ENCODE peak calls at places on chromosomes 4 and X, in nine cellular contexts. One of them, this sample, is unnamed.

GRCh38 chr4:69524708-69525107 is 29.0 kb upstream of the UGT2B4 start:
- DNase-seq in PC-3: no peak
- DNase-seq in NCI-H446: no peak
- DNase-seq in HS-5: peak
- DNase-seq in M059J: no peak
- DNase-seq in cardiac fibroblast: no peak
- DNase-seq in stimulated activated CD4-positive, alpha-beta T cell treated with anti-CD3 and anti-CD28 coated beads, Interleukin-4, amount 100 ng/mL, for 24 hours: no peak
- DNase-seq in HL-60: no peak
- DNase-seq in activated CD4-positive, alpha-beta T cell treated with anti-CD3 and anti-CD28 coated beads, Interleukin-2, amount 10 ng/mL, durations not matched to agents 7 days and 5 days: no peak
- DNase-seq in this sample: no peak

GRCh38 chr4:2250003-2250763 is 8.3 kb upstream of the HAUS3 start:
- DNase-seq in PC-3: no peak
- DNase-seq in NCI-H446: no peak
- DNase-seq in cardiac fibroblast: no peak
- DNase-seq in M059J: no peak
- DNase-seq in activated CD4-positive, alpha-beta T cell treated with anti-CD3 and anti-CD28 coated beads, Interleukin-2, amount 10 ng/mL, durations not matched to agents 7 days and 5 days: no peak
- DNase-seq in HS-5: no peak
- DNase-seq in HL-60: no peak
- DNase-seq in stimulated activated CD4-positive, alpha-beta T cell treated with anti-CD3 and anti-CD28 coated beads, Interleukin-4, amount 100 ng/mL, for 24 hours: no peak
- DNase-seq in this sample: no peak

GRCh38 chr4:174873931-174874330 is 44.2 kb upstream of the ADAM29 start:
- DNase-seq in M059J: peak
- DNase-seq in activated CD4-positive, alpha-beta T cell treated with anti-CD3 and anti-CD28 coated beads, Interleukin-2, amount 10 ng/mL, durations not matched to agents 7 days and 5 days: no peak
- DNase-seq in cardiac fibroblast: peak
- DNase-seq in PC-3: peak
- DNase-seq in HS-5: no peak
- DNase-seq in HL-60: no peak
- DNase-seq in NCI-H446: no peak
- DNase-seq in stimulated activated CD4-positive, alpha-beta T cell treated with anti-CD3 and anti-CD28 coated beads, Interleukin-4, amount 100 ng/mL, for 24 hours: no peak
- DNase-seq in this sample: no peak

GRCh38 chrX:15336023-15336413 is 695 bp upstream of the PIGA start:
- DNase-seq in HS-5: peak
- DNase-seq in PC-3: peak
- DNase-seq in stimulated activated CD4-positive, alpha-beta T cell treated with anti-CD3 and anti-CD28 coated beads, Interleukin-4, amount 100 ng/mL, for 24 hours: peak
- DNase-seq in HL-60: no peak
- DNase-seq in activated CD4-positive, alpha-beta T cell treated with anti-CD3 and anti-CD28 coated beads, Interleukin-2, amount 10 ng/mL, durations not matched to agents 7 days and 5 days: peak
- DNase-seq in M059J: peak
- DNase-seq in NCI-H446: peak
- DNase-seq in cardiac fibroblast: peak
- DNase-seq in this sample: peak

GRCh38 chrX:115966920-115967319 is 203.6 kb upstream of the AGTR2 start:
- DNase-seq in HL-60: no peak
- DNase-seq in cardiac fibroblast: no peak
- DNase-seq in stimulated activated CD4-positive, alpha-beta T cell treated with anti-CD3 and anti-CD28 coated beads, Interleukin-4, amount 100 ng/mL, for 24 hours: no peak
- DNase-seq in M059J: no peak
- DNase-seq in HS-5: no peak
- DNase-seq in NCI-H446: no peak
- DNase-seq in PC-3: no peak
- DNase-seq in activated CD4-positive, alpha-beta T cell treated with anti-CD3 and anti-CD28 coated beads, Interleukin-2, amount 10 ng/mL, durations not matched to agents 7 days and 5 days: no peak
- DNase-seq in this sample: no peak

GRCh38 chr4:1239141-1239948 is 9.6 kb downstream of the CTBP1 start:
- DNase-seq in HL-60: no peak
- DNase-seq in activated CD4-positive, alpha-beta T cell treated with anti-CD3 and anti-CD28 coated beads, Interleukin-2, amount 10 ng/mL, durations not matched to agents 7 days and 5 days: no peak
- DNase-seq in NCI-H446: no peak
- DNase-seq in HS-5: no peak
- DNase-seq in stimulated activated CD4-positive, alpha-beta T cell treated with anti-CD3 and anti-CD28 coated beads, Interleukin-4, amount 100 ng/mL, for 24 hours: no peak
- DNase-seq in cardiac fibroblast: no peak
- DNase-seq in PC-3: no peak
- DNase-seq in M059J: no peak
- DNase-seq in this sample: no peak

GRCh38 chr4:112951362-112951962 is 98.0 kb upstream of the ANK2 start:
- DNase-seq in M059J: peak
- DNase-seq in stimulated activated CD4-positive, alpha-beta T cell treated with anti-CD3 and anti-CD28 coated beads, Interleukin-4, amount 100 ng/mL, for 24 hours: no peak
- DNase-seq in HS-5: no peak
- DNase-seq in activated CD4-positive, alpha-beta T cell treated with anti-CD3 and anti-CD28 coated beads, Interleukin-2, amount 10 ng/mL, durations not matched to agents 7 days and 5 days: no peak
- DNase-seq in NCI-H446: no peak
- DNase-seq in PC-3: peak
- DNase-seq in HL-60: no peak
- DNase-seq in cardiac fibroblast: peak
- DNase-seq in this sample: no peak

GRCh38 chr4:132001542-132001941 is 1147.6 kb upstream of the PCDH10 start:
- DNase-seq in HL-60: no peak
- DNase-seq in HS-5: peak
- DNase-seq in M059J: peak
- DNase-seq in PC-3: peak
- DNase-seq in cardiac fibroblast: peak
- DNase-seq in activated CD4-positive, alpha-beta T cell treated with anti-CD3 and anti-CD28 coated beads, Interleukin-2, amount 10 ng/mL, durations not matched to agents 7 days and 5 days: no peak
- DNase-seq in stimulated activated CD4-positive, alpha-beta T cell treated with anti-CD3 and anti-CD28 coated beads, Interleukin-4, amount 100 ng/mL, for 24 hours: no peak
- DNase-seq in NCI-H446: no peak
- DNase-seq in this sample: no peak

GRCh38 chr4:1191621-1192020 is 19.2 kb upstream of the SPON2 start:
- DNase-seq in PC-3: no peak
- DNase-seq in activated CD4-positive, alpha-beta T cell treated with anti-CD3 and anti-CD28 coated beads, Interleukin-2, amount 10 ng/mL, durations not matched to agents 7 days and 5 days: no peak
- DNase-seq in cardiac fibroblast: no peak
- DNase-seq in stimulated activated CD4-positive, alpha-beta T cell treated with anti-CD3 and anti-CD28 coated beads, Interleukin-4, amount 100 ng/mL, for 24 hours: no peak
- DNase-seq in HS-5: no peak
- DNase-seq in NCI-H446: no peak
- DNase-seq in HL-60: no peak
- DNase-seq in M059J: no peak
- DNase-seq in this sample: no peak

GRCh38 chr4:141609243-141609642 is 27.1 kb upstream of the IL15 start:
- DNase-seq in M059J: peak
- DNase-seq in HL-60: no peak
- DNase-seq in cardiac fibroblast: no peak
- DNase-seq in NCI-H446: no peak
- DNase-seq in PC-3: peak
- DNase-seq in stimulated activated CD4-positive, alpha-beta T cell treated with anti-CD3 and anti-CD28 coated beads, Interleukin-4, amount 100 ng/mL, for 24 hours: no peak
- DNase-seq in activated CD4-positive, alpha-beta T cell treated with anti-CD3 and anti-CD28 coated beads, Interleukin-2, amount 10 ng/mL, durations not matched to agents 7 days and 5 days: no peak
- DNase-seq in HS-5: no peak
- DNase-seq in this sample: no peak

GRCh38 chrX:85243155-85243554 is 424 bp downstream of the SATL1 start:
- DNase-seq in NCI-H446: peak
- DNase-seq in cardiac fibroblast: no peak
- DNase-seq in stimulated activated CD4-positive, alpha-beta T cell treated with anti-CD3 and anti-CD28 coated beads, Interleukin-4, amount 100 ng/mL, for 24 hours: no peak
- DNase-seq in activated CD4-positive, alpha-beta T cell treated with anti-CD3 and anti-CD28 coated beads, Interleukin-2, amount 10 ng/mL, durations not matched to agents 7 days and 5 days: no peak
- DNase-seq in PC-3: no peak
- DNase-seq in HL-60: no peak
- DNase-seq in M059J: peak
- DNase-seq in HS-5: no peak
- DNase-seq in this sample: no peak

GRCh38 chrX:110145854-110146253 is 142.9 kb downstream of the TMEM164 start:
- DNase-seq in HL-60: peak
- DNase-seq in stimulated activated CD4-positive, alpha-beta T cell treated with anti-CD3 and anti-CD28 coated beads, Interleukin-4, amount 100 ng/mL, for 24 hours: peak
- DNase-seq in cardiac fibroblast: peak
- DNase-seq in HS-5: no peak
- DNase-seq in activated CD4-positive, alpha-beta T cell treated with anti-CD3 and anti-CD28 coated beads, Interleukin-2, amount 10 ng/mL, durations not matched to agents 7 days and 5 days: peak
- DNase-seq in NCI-H446: no peak
- DNase-seq in PC-3: peak
- DNase-seq in M059J: peak
- DNase-seq in this sample: peak

GRCh38 chrX:33725556-33726232 is 406.4 kb downstream of the FAM47A start:
- DNase-seq in HL-60: no peak
- DNase-seq in activated CD4-positive, alpha-beta T cell treated with anti-CD3 and anti-CD28 coated beads, Interleukin-2, amount 10 ng/mL, durations not matched to agents 7 days and 5 days: no peak
- DNase-seq in PC-3: peak
- DNase-seq in M059J: peak
- DNase-seq in cardiac fibroblast: peak
- DNase-seq in HS-5: no peak
- DNase-seq in NCI-H446: no peak
- DNase-seq in stimulated activated CD4-positive, alpha-beta T cell treated with anti-CD3 and anti-CD28 coated beads, Interleukin-4, amount 100 ng/mL, for 24 hours: no peak
- DNase-seq in this sample: peak

GRCh38 chr4:140937866-140938265 is 181.7 kb upstream of the TBC1D9 start:
- DNase-seq in cardiac fibroblast: peak
- DNase-seq in NCI-H446: no peak
- DNase-seq in M059J: peak
- DNase-seq in stimulated activated CD4-positive, alpha-beta T cell treated with anti-CD3 and anti-CD28 coated beads, Interleukin-4, amount 100 ng/mL, for 24 hours: no peak
- DNase-seq in activated CD4-positive, alpha-beta T cell treated with anti-CD3 and anti-CD28 coated beads, Interleukin-2, amount 10 ng/mL, durations not matched to agents 7 days and 5 days: no peak
- DNase-seq in HL-60: no peak
- DNase-seq in HS-5: peak
- DNase-seq in PC-3: peak
- DNase-seq in this sample: no peak

GRCh38 chrX:38087594-38087993 is 81.2 kb downstream of the SYTL5 start:
- DNase-seq in NCI-H446: no peak
- DNase-seq in activated CD4-positive, alpha-beta T cell treated with anti-CD3 and anti-CD28 coated beads, Interleukin-2, amount 10 ng/mL, durations not matched to agents 7 days and 5 days: no peak
- DNase-seq in HS-5: no peak
- DNase-seq in M059J: no peak
- DNase-seq in HL-60: no peak
- DNase-seq in PC-3: peak
- DNase-seq in cardiac fibroblast: no peak
- DNase-seq in stimulated activated CD4-positive, alpha-beta T cell treated with anti-CD3 and anti-CD28 coated beads, Interleukin-4, amount 100 ng/mL, for 24 hours: no peak
- DNase-seq in this sample: no peak

GRCh38 chr4:134388351-134388750 is 186.8 kb upstream of the PABPC4L start:
- DNase-seq in PC-3: no peak
- DNase-seq in HS-5: no peak
- DNase-seq in cardiac fibroblast: no peak
- DNase-seq in M059J: no peak
- DNase-seq in NCI-H446: no peak
- DNase-seq in stimulated activated CD4-positive, alpha-beta T cell treated with anti-CD3 and anti-CD28 coated beads, Interleukin-4, amount 100 ng/mL, for 24 hours: no peak
- DNase-seq in HL-60: no peak
- DNase-seq in activated CD4-positive, alpha-beta T cell treated with anti-CD3 and anti-CD28 coated beads, Interleukin-2, amount 10 ng/mL, durations not matched to agents 7 days and 5 days: no peak
- DNase-seq in this sample: no peak

GRCh38 chr4:107564326-107564725 is 155.7 kb downstream of the PAPSS1 start:
- DNase-seq in PC-3: no peak
- DNase-seq in cardiac fibroblast: peak
- DNase-seq in activated CD4-positive, alpha-beta T cell treated with anti-CD3 and anti-CD28 coated beads, Interleukin-2, amount 10 ng/mL, durations not matched to agents 7 days and 5 days: no peak
- DNase-seq in M059J: peak
- DNase-seq in NCI-H446: no peak
- DNase-seq in stimulated activated CD4-positive, alpha-beta T cell treated with anti-CD3 and anti-CD28 coated beads, Interleukin-4, amount 100 ng/mL, for 24 hours: no peak
- DNase-seq in HL-60: no peak
- DNase-seq in HS-5: no peak
- DNase-seq in this sample: no peak

GRCh38 chr4:164154416-164154815 is 599.5 kb upstream of the SMIM31 start:
- DNase-seq in cardiac fibroblast: no peak
- DNase-seq in stimulated activated CD4-positive, alpha-beta T cell treated with anti-CD3 and anti-CD28 coated beads, Interleukin-4, amount 100 ng/mL, for 24 hours: no peak
- DNase-seq in HL-60: no peak
- DNase-seq in NCI-H446: no peak
- DNase-seq in activated CD4-positive, alpha-beta T cell treated with anti-CD3 and anti-CD28 coated beads, Interleukin-2, amount 10 ng/mL, durations not matched to agents 7 days and 5 days: no peak
- DNase-seq in PC-3: no peak
- DNase-seq in M059J: no peak
- DNase-seq in HS-5: no peak
- DNase-seq in this sample: no peak

GRCh38 chr4:17492058-17492741 is 19.7 kb downstream of the QDPR start:
- DNase-seq in HL-60: no peak
- DNase-seq in PC-3: no peak
- DNase-seq in NCI-H446: no peak
- DNase-seq in stimulated activated CD4-positive, alpha-beta T cell treated with anti-CD3 and anti-CD28 coated beads, Interleukin-4, amount 100 ng/mL, for 24 hours: no peak
- DNase-seq in cardiac fibroblast: no peak
- DNase-seq in activated CD4-positive, alpha-beta T cell treated with anti-CD3 and anti-CD28 coated beads, Interleukin-2, amount 10 ng/mL, durations not matched to agents 7 days and 5 days: no peak
- DNase-seq in HS-5: no peak
- DNase-seq in M059J: no peak
- DNase-seq in this sample: no peak

GRCh38 chr4:158079661-158080060 is 93.2 kb downstream of the GASK1B start:
- DNase-seq in NCI-H446: no peak
- DNase-seq in M059J: no peak
- DNase-seq in activated CD4-positive, alpha-beta T cell treated with anti-CD3 and anti-CD28 coated beads, Interleukin-2, amount 10 ng/mL, durations not matched to agents 7 days and 5 days: no peak
- DNase-seq in PC-3: no peak
- DNase-seq in HS-5: no peak
- DNase-seq in stimulated activated CD4-positive, alpha-beta T cell treated with anti-CD3 and anti-CD28 coated beads, Interleukin-4, amount 100 ng/mL, for 24 hours: no peak
- DNase-seq in HL-60: no peak
- DNase-seq in cardiac fibroblast: peak
- DNase-seq in this sample: no peak

GRCh38 chr4:74433541-74434172 is 11.3 kb upstream of the AREG start:
- DNase-seq in cardiac fibroblast: no peak
- DNase-seq in HL-60: no peak
- DNase-seq in activated CD4-positive, alpha-beta T cell treated with anti-CD3 and anti-CD28 coated beads, Interleukin-2, amount 10 ng/mL, durations not matched to agents 7 days and 5 days: no peak
- DNase-seq in NCI-H446: no peak
- DNase-seq in M059J: peak
- DNase-seq in PC-3: no peak
- DNase-seq in stimulated activated CD4-positive, alpha-beta T cell treated with anti-CD3 and anti-CD28 coated beads, Interleukin-4, amount 100 ng/mL, for 24 hours: no peak
- DNase-seq in HS-5: no peak
- DNase-seq in this sample: no peak

GRCh38 chr4:121428721-121429120 is 47.9 kb upstream of the QRFPR start:
- DNase-seq in stimulated activated CD4-positive, alpha-beta T cell treated with anti-CD3 and anti-CD28 coated beads, Interleukin-4, amount 100 ng/mL, for 24 hours: no peak
- DNase-seq in HL-60: no peak
- DNase-seq in activated CD4-positive, alpha-beta T cell treated with anti-CD3 and anti-CD28 coated beads, Interleukin-2, amount 10 ng/mL, durations not matched to agents 7 days and 5 days: no peak
- DNase-seq in cardiac fibroblast: peak
- DNase-seq in HS-5: peak
- DNase-seq in M059J: peak
- DNase-seq in NCI-H446: no peak
- DNase-seq in PC-3: peak
- DNase-seq in this sample: no peak

GRCh38 chr4:186736466-186736865 is 12.8 kb upstream of the FAT1 start:
- DNase-seq in NCI-H446: no peak
- DNase-seq in M059J: no peak
- DNase-seq in PC-3: no peak
- DNase-seq in cardiac fibroblast: no peak
- DNase-seq in HS-5: no peak
- DNase-seq in stimulated activated CD4-positive, alpha-beta T cell treated with anti-CD3 and anti-CD28 coated beads, Interleukin-4, amount 100 ng/mL, for 24 hours: no peak
- DNase-seq in activated CD4-positive, alpha-beta T cell treated with anti-CD3 and anti-CD28 coated beads, Interleukin-2, amount 10 ng/mL, durations not matched to agents 7 days and 5 days: no peak
- DNase-seq in HL-60: no peak
- DNase-seq in this sample: no peak

GRCh38 chr4:11669156-11669555 is 240.5 kb upstream of the HS3ST1 start:
- DNase-seq in HS-5: no peak
- DNase-seq in NCI-H446: no peak
- DNase-seq in activated CD4-positive, alpha-beta T cell treated with anti-CD3 and anti-CD28 coated beads, Interleukin-2, amount 10 ng/mL, durations not matched to agents 7 days and 5 days: no peak
- DNase-seq in PC-3: peak
- DNase-seq in M059J: peak
- DNase-seq in cardiac fibroblast: peak
- DNase-seq in stimulated activated CD4-positive, alpha-beta T cell treated with anti-CD3 and anti-CD28 coated beads, Interleukin-4, amount 100 ng/mL, for 24 hours: no peak
- DNase-seq in HL-60: no peak
- DNase-seq in this sample: no peak

GRCh38 chrX:24153175-24153795 is 3.8 kb downstream of the ZFX start:
- DNase-seq in stimulated activated CD4-positive, alpha-beta T cell treated with anti-CD3 and anti-CD28 coated beads, Interleukin-4, amount 100 ng/mL, for 24 hours: no peak
- DNase-seq in HS-5: no peak
- DNase-seq in cardiac fibroblast: peak
- DNase-seq in activated CD4-positive, alpha-beta T cell treated with anti-CD3 and anti-CD28 coated beads, Interleukin-2, amount 10 ng/mL, durations not matched to agents 7 days and 5 days: peak
- DNase-seq in M059J: peak
- DNase-seq in PC-3: no peak
- DNase-seq in NCI-H446: no peak
- DNase-seq in HL-60: peak
- DNase-seq in this sample: no peak

GRCh38 chrX:72018277-72019112 is 107.8 kb downstream of the NHSL2 start:
- DNase-seq in HS-5: peak
- DNase-seq in M059J: peak
- DNase-seq in HL-60: peak
- DNase-seq in PC-3: peak
- DNase-seq in cardiac fibroblast: peak
- DNase-seq in activated CD4-positive, alpha-beta T cell treated with anti-CD3 and anti-CD28 coated beads, Interleukin-2, amount 10 ng/mL, durations not matched to agents 7 days and 5 days: peak
- DNase-seq in NCI-H446: peak
- DNase-seq in stimulated activated CD4-positive, alpha-beta T cell treated with anti-CD3 and anti-CD28 coated beads, Interleukin-4, amount 100 ng/mL, for 24 hours: peak
- DNase-seq in this sample: peak

GRCh38 chrX:136166221-136166855 is 19.0 kb downstream of the FHL1 start:
- DNase-seq in M059J: peak
- DNase-seq in stimulated activated CD4-positive, alpha-beta T cell treated with anti-CD3 and anti-CD28 coated beads, Interleukin-4, amount 100 ng/mL, for 24 hours: no peak
- DNase-seq in activated CD4-positive, alpha-beta T cell treated with anti-CD3 and anti-CD28 coated beads, Interleukin-2, amount 10 ng/mL, durations not matched to agents 7 days and 5 days: no peak
- DNase-seq in cardiac fibroblast: peak
- DNase-seq in HS-5: no peak
- DNase-seq in NCI-H446: no peak
- DNase-seq in HL-60: no peak
- DNase-seq in PC-3: peak
- DNase-seq in this sample: no peak

GRCh38 chrX:14497184-14497666 is 32.1 kb upstream of the GLRA2 start:
- DNase-seq in activated CD4-positive, alpha-beta T cell treated with anti-CD3 and anti-CD28 coated beads, Interleukin-2, amount 10 ng/mL, durations not matched to agents 7 days and 5 days: peak
- DNase-seq in PC-3: no peak
- DNase-seq in HS-5: peak
- DNase-seq in M059J: peak
- DNase-seq in cardiac fibroblast: peak
- DNase-seq in NCI-H446: no peak
- DNase-seq in stimulated activated CD4-positive, alpha-beta T cell treated with anti-CD3 and anti-CD28 coated beads, Interleukin-4, amount 100 ng/mL, for 24 hours: no peak
- DNase-seq in HL-60: no peak
- DNase-seq in this sample: no peak